ENCODE peak calls at places on chromosomes 16 and 17, in four cellular contexts. One of them, this sample, is unnamed.

GRCh38 chr17:16935786-16936185 is 36.1 kb downstream of the TNFRSF13B start:
- DNase-seq in adrenal gland: no peak
- DNase-seq in progenitor cell of endocrine pancreas: no peak
- DNase-seq in kidney: no peak
- DNase-seq in this sample: no peak

GRCh38 chr16:1691276-1691675 is 13.2 kb downstream of the JPT2 start:
- DNase-seq in kidney: no peak
- DNase-seq in adrenal gland: no peak
- DNase-seq in progenitor cell of endocrine pancreas: no peak
- DNase-seq in this sample: no peak

GRCh38 chr16:54289242-54290051 is 2.9 kb upstream of the IRX3 start:
- DNase-seq in adrenal gland: no peak
- DNase-seq in progenitor cell of endocrine pancreas: peak; percentile 15
- DNase-seq in kidney: peak; percentile 71
- DNase-seq in this sample: peak; percentile 62

GRCh38 chr17:13725286-13725990 is 123.7 kb upstream of the HS3ST3A1 start:
- DNase-seq in adrenal gland: no peak
- DNase-seq in progenitor cell of endocrine pancreas: no peak
- DNase-seq in kidney: no peak
- DNase-seq in this sample: no peak

GRCh38 chr17:37672545-37673078 is 29.4 kb upstream of the DDX52 start:
- DNase-seq in kidney: no peak
- DNase-seq in progenitor cell of endocrine pancreas: no peak
- DNase-seq in adrenal gland: no peak
- DNase-seq in this sample: no peak

GRCh38 chr16:52976539-52977167 is 76.0 kb downstream of the CHD9NB start:
- DNase-seq in progenitor cell of endocrine pancreas: no peak
- DNase-seq in kidney: no peak
- DNase-seq in adrenal gland: no peak
- DNase-seq in this sample: no peak

GRCh38 chr16:14357328-14357727 is 272.7 kb downstream of the PARN start:
- DNase-seq in adrenal gland: no peak
- DNase-seq in kidney: no peak
- DNase-seq in progenitor cell of endocrine pancreas: no peak
- DNase-seq in this sample: no peak

GRCh38 chr17:78040561-78041400 is 82.3 kb downstream of the TNRC6C start:
- DNase-seq in progenitor cell of endocrine pancreas: no peak
- DNase-seq in kidney: peak; percentile 79
- DNase-seq in adrenal gland: peak; percentile 39
- DNase-seq in this sample: no peak

GRCh38 chr16:89359296-89360147 is 130.8 kb downstream of the ANKRD11 start:
- DNase-seq in kidney: peak; percentile 71
- DNase-seq in adrenal gland: no peak
- DNase-seq in progenitor cell of endocrine pancreas: no peak
- DNase-seq in this sample: no peak

GRCh38 chr16:58123896-58124600 is 5.1 kb downstream of the CFAP20 start:
- DNase-seq in kidney: no peak
- DNase-seq in progenitor cell of endocrine pancreas: no peak
- DNase-seq in adrenal gland: no peak
- DNase-seq in this sample: no peak

GRCh38 chr16:3161235-3162018 is 26.6 kb upstream of the OR1F1 start:
- DNase-seq in progenitor cell of endocrine pancreas: no peak
- DNase-seq in adrenal gland: peak; percentile 13
- DNase-seq in kidney: peak; percentile 67
- DNase-seq in this sample: no peak

GRCh38 chr17:75404223-75404738 is 1.2 kb downstream of the GRB2 start:
- DNase-seq in kidney: no peak
- DNase-seq in adrenal gland: peak; percentile 77
- DNase-seq in progenitor cell of endocrine pancreas: peak; percentile 45
- DNase-seq in this sample: peak; percentile 74

GRCh38 chr17:75077490-75078096 is 10.2 kb upstream of the SLC16A5 start:
- DNase-seq in progenitor cell of endocrine pancreas: no peak
- DNase-seq in kidney: peak; percentile 92
- DNase-seq in adrenal gland: peak; percentile 84
- DNase-seq in this sample: peak; percentile 47

GRCh38 chr17:78781339-78782304 is at the start of gene CYTH1:
- DNase-seq in kidney: peak; percentile 91
- DNase-seq in progenitor cell of endocrine pancreas: peak; percentile 31
- DNase-seq in adrenal gland: peak; percentile 71
- DNase-seq in this sample: peak; percentile 70

GRCh38 chr17:60695960-60696359 is 18.3 kb downstream of the BCAS3 start:
- DNase-seq in adrenal gland: no peak
- DNase-seq in progenitor cell of endocrine pancreas: no peak
- DNase-seq in kidney: no peak
- DNase-seq in this sample: no peak

GRCh38 chr17:8175795-8176196 is 384 bp downstream of the TMEM107 start:
- DNase-seq in adrenal gland: no peak
- DNase-seq in kidney: peak; percentile 73
- DNase-seq in progenitor cell of endocrine pancreas: no peak
- DNase-seq in this sample: no peak

GRCh38 chr16:1474047-1474446 is 781 bp downstream of the CLCN7 start:
- DNase-seq in kidney: no peak
- DNase-seq in progenitor cell of endocrine pancreas: no peak
- DNase-seq in adrenal gland: no peak
- DNase-seq in this sample: no peak

GRCh38 chr17:2374549-2375285 is 26.1 kb downstream of the MNT start:
- DNase-seq in kidney: no peak
- DNase-seq in adrenal gland: no peak
- DNase-seq in progenitor cell of endocrine pancreas: no peak
- DNase-seq in this sample: no peak

GRCh38 chr17:74332763-74333220 is 6.8 kb downstream of the KIF19 start:
- DNase-seq in adrenal gland: no peak
- DNase-seq in kidney: no peak
- DNase-seq in progenitor cell of endocrine pancreas: no peak
- DNase-seq in this sample: peak; percentile 66

GRCh38 chr17:80269405-80269807 is 8.8 kb downstream of the RNF213 start:
- DNase-seq in adrenal gland: no peak
- DNase-seq in progenitor cell of endocrine pancreas: no peak
- DNase-seq in kidney: no peak
- DNase-seq in this sample: no peak

GRCh38 chr17:79618383-79619067 is 7.7 kb upstream of the RBFOX3 start:
- DNase-seq in kidney: peak; percentile 48
- DNase-seq in progenitor cell of endocrine pancreas: no peak
- DNase-seq in adrenal gland: no peak
- DNase-seq in this sample: peak; percentile 27

GRCh38 chr16:11360581-11360980 is 15.3 kb downstream of the RMI2 start:
- DNase-seq in kidney: no peak
- DNase-seq in progenitor cell of endocrine pancreas: no peak
- DNase-seq in adrenal gland: no peak
- DNase-seq in this sample: no peak

GRCh38 chr17:34235389-34236028 is 19.6 kb upstream of the CCL2 start:
- DNase-seq in progenitor cell of endocrine pancreas: no peak
- DNase-seq in adrenal gland: peak; percentile 68
- DNase-seq in kidney: no peak
- DNase-seq in this sample: no peak

GRCh38 chr17:79439493-79439892 is 171.4 kb downstream of the RBFOX3 start:
- DNase-seq in kidney: no peak
- DNase-seq in adrenal gland: no peak
- DNase-seq in progenitor cell of endocrine pancreas: no peak
- DNase-seq in this sample: no peak

GRCh38 chr16:35174006-35174405 is 1714.6 kb downstream of the TP53TG3F start:
- DNase-seq in progenitor cell of endocrine pancreas: no peak
- DNase-seq in adrenal gland: no peak
- DNase-seq in kidney: peak; percentile 41
- DNase-seq in this sample: no peak

GRCh38 chr17:78147315-78147998 is 1.3 kb downstream of the C17orf99 start:
- DNase-seq in adrenal gland: no peak
- DNase-seq in kidney: no peak
- DNase-seq in progenitor cell of endocrine pancreas: no peak
- DNase-seq in this sample: no peak

GRCh38 chr16:3004781-3005284 is 7.9 kb upstream of the CLDN9 start:
- DNase-seq in adrenal gland: no peak
- DNase-seq in kidney: no peak
- DNase-seq in progenitor cell of endocrine pancreas: no peak
- DNase-seq in this sample: no peak

GRCh38 chr16:87927195-87927562 is 9.2 kb downstream of the CA5A start:
- DNase-seq in kidney: no peak
- DNase-seq in adrenal gland: no peak
- DNase-seq in progenitor cell of endocrine pancreas: no peak
- DNase-seq in this sample: no peak

GRCh38 chr16:67466581-67466980 is 14.4 kb downstream of the ATP6V0D1 start:
- DNase-seq in kidney: no peak
- DNase-seq in progenitor cell of endocrine pancreas: no peak
- DNase-seq in adrenal gland: no peak
- DNase-seq in this sample: no peak

GRCh38 chr16:11196286-11196828 is 59.6 kb downstream of the SOCS1 start:
- DNase-seq in kidney: no peak
- DNase-seq in adrenal gland: no peak
- DNase-seq in progenitor cell of endocrine pancreas: no peak
- DNase-seq in this sample: no peak

GRCh38 chr17:57735707-57736106 is 9.4 kb downstream of the CCDC182 start:
- DNase-seq in progenitor cell of endocrine pancreas: no peak
- DNase-seq in adrenal gland: peak; percentile 35
- DNase-seq in kidney: no peak
- DNase-seq in this sample: no peak

GRCh38 chr16:47731252-47731651 is 270.1 kb downstream of the PHKB start:
- DNase-seq in progenitor cell of endocrine pancreas: no peak
- DNase-seq in adrenal gland: peak; percentile 57
- DNase-seq in kidney: no peak
- DNase-seq in this sample: no peak

GRCh38 chr17:15999974-16000827 is 577 bp downstream of the TTC19 start:
- DNase-seq in adrenal gland: peak; percentile 66
- DNase-seq in progenitor cell of endocrine pancreas: no peak
- DNase-seq in kidney: no peak
- DNase-seq in this sample: peak; percentile 73

GRCh38 chr17:1110844-1111598 is 68.8 kb downstream of the ABR start:
- DNase-seq in progenitor cell of endocrine pancreas: no peak
- DNase-seq in adrenal gland: peak; percentile 66
- DNase-seq in kidney: peak; percentile 94
- DNase-seq in this sample: no peak

GRCh38 chr16:17367932-17368331 is 102.8 kb downstream of the XYLT1 start:
- DNase-seq in kidney: no peak
- DNase-seq in progenitor cell of endocrine pancreas: no peak
- DNase-seq in adrenal gland: no peak
- DNase-seq in this sample: peak; percentile 64

GRCh38 chr17:2707721-2708584 is 3.6 kb downstream of the CLUH start:
- DNase-seq in progenitor cell of endocrine pancreas: no peak
- DNase-seq in adrenal gland: peak; percentile 92
- DNase-seq in kidney: peak; percentile 76
- DNase-seq in this sample: peak; percentile 74

GRCh38 chr16:14353340-14353739 is 276.7 kb downstream of the PARN start:
- DNase-seq in kidney: no peak
- DNase-seq in adrenal gland: no peak
- DNase-seq in progenitor cell of endocrine pancreas: no peak
- DNase-seq in this sample: no peak

GRCh38 chr17:30203471-30203981 is 32.0 kb downstream of the SLC6A4 start:
- DNase-seq in kidney: no peak
- DNase-seq in adrenal gland: no peak
- DNase-seq in progenitor cell of endocrine pancreas: no peak
- DNase-seq in this sample: no peak
- TF ChIP-seq CTCF in kidney: no peak
- TF ChIP-seq CTCF in adrenal gland: no peak
- TF ChIP-seq CTCF in progenitor cell of endocrine pancreas: no peak
- TF ChIP-seq CTCF in this sample: no peak

GRCh38 chr16:86252596-86252995 is 257.7 kb upstream of the FOXF1 start:
- DNase-seq in kidney: no peak
- DNase-seq in progenitor cell of endocrine pancreas: no peak
- DNase-seq in adrenal gland: no peak
- DNase-seq in this sample: peak; percentile 50
- TF ChIP-seq CTCF in kidney: no peak
- TF ChIP-seq CTCF in progenitor cell of endocrine pancreas: peak; percentile 43
- TF ChIP-seq CTCF in adrenal gland: no peak
- TF ChIP-seq CTCF in this sample: peak; percentile 65

GRCh38 chr17:45108595-45109521 is 23.5 kb downstream of the PLCD3 start:
- DNase-seq in adrenal gland: peak; percentile 49
- DNase-seq in progenitor cell of endocrine pancreas: no peak
- DNase-seq in kidney: no peak
- DNase-seq in this sample: no peak
- TF ChIP-seq CTCF in adrenal gland: no peak
- TF ChIP-seq CTCF in progenitor cell of endocrine pancreas: no peak
- TF ChIP-seq CTCF in kidney: no peak
- TF ChIP-seq CTCF in this sample: no peak

DNA sequence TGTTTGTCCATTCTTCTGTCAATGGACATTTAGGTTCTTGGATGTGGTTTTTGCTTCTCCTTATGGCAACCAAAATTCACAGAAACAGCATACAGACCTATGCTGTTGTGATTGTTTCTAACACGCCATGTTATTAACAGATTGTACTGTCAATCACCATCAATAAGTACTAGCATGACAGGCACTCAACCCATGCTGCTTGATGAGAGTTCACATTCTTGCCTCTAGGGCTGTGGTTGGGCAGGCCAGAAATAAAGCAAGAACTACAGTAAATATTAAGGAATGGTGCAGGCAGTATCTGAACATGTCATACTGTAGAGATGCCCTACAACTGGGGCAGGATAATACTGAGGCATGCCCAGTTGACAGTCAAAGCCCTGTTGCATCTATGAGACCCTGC is 171.2 kb upstream of the ZFHX3 start:
- DNase-seq in adrenal gland: no peak
- DNase-seq in progenitor cell of endocrine pancreas: no peak
- DNase-seq in kidney: no peak
- DNase-seq in this sample: no peak
- TF ChIP-seq CTCF in adrenal gland: no peak
- TF ChIP-seq CTCF in progenitor cell of endocrine pancreas: no peak
- TF ChIP-seq CTCF in kidney: no peak
- TF ChIP-seq CTCF in this sample: peak; percentile 24

GRCh38 chr17:20086416-20087074 is 77.4 kb downstream of the SPECC1 start:
- DNase-seq in adrenal gland: no peak
- DNase-seq in kidney: no peak
- DNase-seq in progenitor cell of endocrine pancreas: no peak
- DNase-seq in this sample: no peak
- TF ChIP-seq CTCF in adrenal gland: no peak
- TF ChIP-seq CTCF in kidney: no peak
- TF ChIP-seq CTCF in progenitor cell of endocrine pancreas: no peak
- TF ChIP-seq CTCF in this sample: no peak

GRCh38 chr16:84925773-84926372 is 85.5 kb downstream of the ZDHHC7 start:
- DNase-seq in kidney: no peak
- DNase-seq in adrenal gland: no peak
- DNase-seq in progenitor cell of endocrine pancreas: no peak
- DNase-seq in this sample: no peak
- TF ChIP-seq CTCF in kidney: no peak
- TF ChIP-seq CTCF in adrenal gland: no peak
- TF ChIP-seq CTCF in progenitor cell of endocrine pancreas: no peak
- TF ChIP-seq CTCF in this sample: no peak

This sample was measured in glutamatergic neuron.